ENCODE peak calls at places on chromosomes 7 and 10, in eight cellular contexts. One of them, this sample, is unnamed.
A peak's percentile ranks its signal among the peaks of the same experiment; 100 is the strongest.

GRCh38 chr10:123562811-123563580 is 103.2 kb upstream of the GPR26 start:
- DNase-seq in natural killer cell: no peak
- DNase-seq in chondrocyte: no peak
- DNase-seq in lung: no peak
- DNase-seq in tibial nerve: no peak
- DNase-seq in HFFc6: no peak
- DNase-seq in choroid plexus epithelial cell: no peak
- DNase-seq in fibroblast of the aortic adventitia: no peak
- DNase-seq in this sample: no peak

GRCh38 chr7:36490335-36490940 is 100.8 kb downstream of the ANLN start:
- DNase-seq in fibroblast of the aortic adventitia: peak; percentile 55
- DNase-seq in chondrocyte: no peak
- DNase-seq in choroid plexus epithelial cell: no peak
- DNase-seq in lung: no peak
- DNase-seq in HFFc6: no peak
- DNase-seq in natural killer cell: no peak
- DNase-seq in tibial nerve: no peak
- DNase-seq in this sample: no peak

GRCh38 chr10:67612577-67613537 is 83.1 kb downstream of the CTNNA3 start:
- DNase-seq in fibroblast of the aortic adventitia: no peak
- DNase-seq in chondrocyte: no peak
- DNase-seq in choroid plexus epithelial cell: peak; percentile 58
- DNase-seq in tibial nerve: no peak
- DNase-seq in HFFc6: peak; percentile 74
- DNase-seq in natural killer cell: no peak
- DNase-seq in lung: no peak
- DNase-seq in this sample: peak; percentile 25

GRCh38 chr10:63217120-63217605 is 84.0 kb downstream of the NRBF2 start:
- DNase-seq in natural killer cell: no peak
- DNase-seq in HFFc6: peak; percentile 33
- DNase-seq in choroid plexus epithelial cell: peak; percentile 75
- DNase-seq in fibroblast of the aortic adventitia: peak; percentile 73
- DNase-seq in chondrocyte: no peak
- DNase-seq in lung: no peak
- DNase-seq in tibial nerve: no peak
- DNase-seq in this sample: peak; percentile 25

GRCh38 chr7:30028749-30029635 is 780 bp downstream of the PLEKHA8 start:
- DNase-seq in tibial nerve: no peak
- DNase-seq in lung: peak; percentile 52
- DNase-seq in chondrocyte: no peak
- DNase-seq in choroid plexus epithelial cell: peak; percentile 36
- DNase-seq in natural killer cell: no peak
- DNase-seq in HFFc6: peak; percentile 22
- DNase-seq in fibroblast of the aortic adventitia: peak; percentile 49
- DNase-seq in this sample: no peak

GRCh38 chr7:17774248-17774647 is 166.0 kb downstream of the SNX13 start:
- DNase-seq in fibroblast of the aortic adventitia: peak; percentile 79
- DNase-seq in lung: no peak
- DNase-seq in chondrocyte: no peak
- DNase-seq in choroid plexus epithelial cell: peak; percentile 80
- DNase-seq in HFFc6: peak; percentile 83
- DNase-seq in tibial nerve: no peak
- DNase-seq in natural killer cell: no peak
- DNase-seq in this sample: peak; percentile 89

GRCh38 chr7:115015619-115016018 is 93.7 kb downstream of the MDFIC start:
- DNase-seq in tibial nerve: no peak
- DNase-seq in HFFc6: peak; percentile 94
- DNase-seq in choroid plexus epithelial cell: peak; percentile 79
- DNase-seq in chondrocyte: no peak
- DNase-seq in natural killer cell: no peak
- DNase-seq in lung: no peak
- DNase-seq in fibroblast of the aortic adventitia: no peak
- DNase-seq in this sample: no peak

GRCh38 chr10:83045731-83046130 is 1093.6 kb upstream of the GHITM start:
- DNase-seq in tibial nerve: no peak
- DNase-seq in lung: no peak
- DNase-seq in fibroblast of the aortic adventitia: no peak
- DNase-seq in HFFc6: no peak
- DNase-seq in natural killer cell: no peak
- DNase-seq in chondrocyte: no peak
- DNase-seq in choroid plexus epithelial cell: no peak
- DNase-seq in this sample: no peak

GRCh38 chr10:125396651-125397050 is 236.3 kb upstream of the CTBP2 start:
- DNase-seq in natural killer cell: no peak
- DNase-seq in chondrocyte: no peak
- DNase-seq in choroid plexus epithelial cell: peak; percentile 14
- DNase-seq in tibial nerve: no peak
- DNase-seq in fibroblast of the aortic adventitia: peak; percentile 71
- DNase-seq in lung: no peak
- DNase-seq in HFFc6: peak; percentile 28
- DNase-seq in this sample: peak; percentile 17

GRCh38 chr10:86153751-86154150 is 212.8 kb downstream of the GRID1 start:
- DNase-seq in lung: no peak
- DNase-seq in choroid plexus epithelial cell: no peak
- DNase-seq in fibroblast of the aortic adventitia: no peak
- DNase-seq in HFFc6: no peak
- DNase-seq in chondrocyte: no peak
- DNase-seq in tibial nerve: no peak
- DNase-seq in natural killer cell: no peak
- DNase-seq in this sample: no peak

GRCh38 chr7:55556031-55556430 is 16.3 kb downstream of the VOPP1 start:
- DNase-seq in natural killer cell: no peak
- DNase-seq in fibroblast of the aortic adventitia: no peak
- DNase-seq in lung: no peak
- DNase-seq in tibial nerve: no peak
- DNase-seq in choroid plexus epithelial cell: no peak
- DNase-seq in HFFc6: no peak
- DNase-seq in chondrocyte: no peak
- DNase-seq in this sample: no peak

GRCh38 chr10:36573246-36573645 is 552.2 kb upstream of the ANKRD30A start:
- DNase-seq in fibroblast of the aortic adventitia: no peak
- DNase-seq in natural killer cell: no peak
- DNase-seq in lung: no peak
- DNase-seq in choroid plexus epithelial cell: no peak
- DNase-seq in tibial nerve: no peak
- DNase-seq in chondrocyte: no peak
- DNase-seq in HFFc6: no peak
- DNase-seq in this sample: no peak

GRCh38 chr7:55181774-55182173 is 163.0 kb downstream of the EGFR start:
- DNase-seq in fibroblast of the aortic adventitia: no peak
- DNase-seq in tibial nerve: no peak
- DNase-seq in chondrocyte: no peak
- DNase-seq in choroid plexus epithelial cell: no peak
- DNase-seq in HFFc6: no peak
- DNase-seq in natural killer cell: no peak
- DNase-seq in lung: no peak
- DNase-seq in this sample: no peak

GRCh38 chr7:128831994-128832879 is 2.0 kb downstream of the FLNC start:
- DNase-seq in chondrocyte: peak; percentile 88
- DNase-seq in choroid plexus epithelial cell: peak; percentile 63
- DNase-seq in lung: no peak
- DNase-seq in tibial nerve: no peak
- DNase-seq in HFFc6: no peak
- DNase-seq in fibroblast of the aortic adventitia: peak; percentile 43
- DNase-seq in natural killer cell: no peak
- DNase-seq in this sample: no peak

GRCh38 chr10:91194497-91195179 is 25.8 kb upstream of the PCGF5 start:
- DNase-seq in chondrocyte: no peak
- DNase-seq in natural killer cell: no peak
- DNase-seq in HFFc6: peak; percentile 49
- DNase-seq in tibial nerve: no peak
- DNase-seq in choroid plexus epithelial cell: peak; percentile 67
- DNase-seq in lung: no peak
- DNase-seq in fibroblast of the aortic adventitia: peak; percentile 34
- DNase-seq in this sample: no peak

GRCh38 chr7:124762611-124763143 is 2.9 kb downstream of the GPR37 start:
- DNase-seq in HFFc6: no peak
- DNase-seq in chondrocyte: no peak
- DNase-seq in lung: no peak
- DNase-seq in natural killer cell: no peak
- DNase-seq in choroid plexus epithelial cell: no peak
- DNase-seq in fibroblast of the aortic adventitia: no peak
- DNase-seq in tibial nerve: no peak
- DNase-seq in this sample: no peak

GRCh38 chr7:112649560-112649959 is 140.6 kb downstream of the TMEM168 start:
- DNase-seq in HFFc6: no peak
- DNase-seq in tibial nerve: no peak
- DNase-seq in fibroblast of the aortic adventitia: no peak
- DNase-seq in natural killer cell: no peak
- DNase-seq in lung: no peak
- DNase-seq in choroid plexus epithelial cell: no peak
- DNase-seq in chondrocyte: no peak
- DNase-seq in this sample: no peak

GRCh38 chr7:2876031-2876862 is 32.1 kb upstream of the GNA12 start:
- DNase-seq in choroid plexus epithelial cell: peak; percentile 79
- DNase-seq in natural killer cell: no peak
- DNase-seq in tibial nerve: no peak
- DNase-seq in fibroblast of the aortic adventitia: no peak
- DNase-seq in HFFc6: no peak
- DNase-seq in chondrocyte: no peak
- DNase-seq in lung: no peak
- DNase-seq in this sample: no peak

GRCh38 chr7:115635367-115635766 is 395.2 kb downstream of the TFEC start:
- DNase-seq in HFFc6: no peak
- DNase-seq in fibroblast of the aortic adventitia: peak; percentile 32
- DNase-seq in lung: no peak
- DNase-seq in chondrocyte: no peak
- DNase-seq in choroid plexus epithelial cell: no peak
- DNase-seq in tibial nerve: no peak
- DNase-seq in natural killer cell: no peak
- DNase-seq in this sample: no peak

GRCh38 chr10:50937230-50937907 is 51.9 kb upstream of the A1CF start:
- DNase-seq in lung: no peak
- DNase-seq in choroid plexus epithelial cell: peak; percentile 77
- DNase-seq in chondrocyte: no peak
- DNase-seq in tibial nerve: no peak
- DNase-seq in fibroblast of the aortic adventitia: peak; percentile 73
- DNase-seq in natural killer cell: no peak
- DNase-seq in HFFc6: peak; percentile 50
- DNase-seq in this sample: no peak

GRCh38 chr10:60299961-60300883 is 89.5 kb downstream of the ANK3 start:
- DNase-seq in choroid plexus epithelial cell: peak; percentile 66
- DNase-seq in tibial nerve: no peak
- DNase-seq in chondrocyte: no peak
- DNase-seq in natural killer cell: no peak
- DNase-seq in HFFc6: no peak
- DNase-seq in lung: no peak
- DNase-seq in fibroblast of the aortic adventitia: peak; percentile 97
- DNase-seq in this sample: peak; percentile 17

GRCh38 chr7:12062062-12062461 is 149.0 kb upstream of the TMEM106B start:
- DNase-seq in tibial nerve: no peak
- DNase-seq in HFFc6: no peak
- DNase-seq in fibroblast of the aortic adventitia: no peak
- DNase-seq in lung: no peak
- DNase-seq in choroid plexus epithelial cell: peak; percentile 14
- DNase-seq in chondrocyte: no peak
- DNase-seq in natural killer cell: no peak
- DNase-seq in this sample: no peak
- TF ChIP-seq CTCF in tibial nerve: no peak
- TF ChIP-seq CTCF in HFFc6: peak; percentile 10
- TF ChIP-seq CTCF in fibroblast of the aortic adventitia: peak; percentile 46
- TF ChIP-seq CTCF in lung: no peak
- TF ChIP-seq CTCF in choroid plexus epithelial cell: peak; percentile 49
- TF ChIP-seq CTCF in chondrocyte: peak; percentile 41
- TF ChIP-seq CTCF in natural killer cell: no peak
- TF ChIP-seq CTCF in this sample: peak; percentile 28

GRCh38 chr7:42831051-42831952 is 80.6 kb downstream of the C7orf25 start:
- DNase-seq in lung: no peak
- DNase-seq in natural killer cell: no peak
- DNase-seq in fibroblast of the aortic adventitia: peak; percentile 67
- DNase-seq in tibial nerve: peak; percentile 30
- DNase-seq in choroid plexus epithelial cell: peak; percentile 70
- DNase-seq in HFFc6: no peak
- DNase-seq in chondrocyte: no peak
- DNase-seq in this sample: peak; percentile 5
- TF ChIP-seq CTCF in lung: no peak
- TF ChIP-seq CTCF in natural killer cell: no peak
- TF ChIP-seq CTCF in fibroblast of the aortic adventitia: peak; percentile 82
- TF ChIP-seq CTCF in tibial nerve: peak; percentile 70
- TF ChIP-seq CTCF in choroid plexus epithelial cell: peak; percentile 94
- TF ChIP-seq CTCF in HFFc6: peak; percentile 75
- TF ChIP-seq CTCF in chondrocyte: peak; percentile 90
- TF ChIP-seq CTCF in this sample: peak; percentile 76

DNA sequence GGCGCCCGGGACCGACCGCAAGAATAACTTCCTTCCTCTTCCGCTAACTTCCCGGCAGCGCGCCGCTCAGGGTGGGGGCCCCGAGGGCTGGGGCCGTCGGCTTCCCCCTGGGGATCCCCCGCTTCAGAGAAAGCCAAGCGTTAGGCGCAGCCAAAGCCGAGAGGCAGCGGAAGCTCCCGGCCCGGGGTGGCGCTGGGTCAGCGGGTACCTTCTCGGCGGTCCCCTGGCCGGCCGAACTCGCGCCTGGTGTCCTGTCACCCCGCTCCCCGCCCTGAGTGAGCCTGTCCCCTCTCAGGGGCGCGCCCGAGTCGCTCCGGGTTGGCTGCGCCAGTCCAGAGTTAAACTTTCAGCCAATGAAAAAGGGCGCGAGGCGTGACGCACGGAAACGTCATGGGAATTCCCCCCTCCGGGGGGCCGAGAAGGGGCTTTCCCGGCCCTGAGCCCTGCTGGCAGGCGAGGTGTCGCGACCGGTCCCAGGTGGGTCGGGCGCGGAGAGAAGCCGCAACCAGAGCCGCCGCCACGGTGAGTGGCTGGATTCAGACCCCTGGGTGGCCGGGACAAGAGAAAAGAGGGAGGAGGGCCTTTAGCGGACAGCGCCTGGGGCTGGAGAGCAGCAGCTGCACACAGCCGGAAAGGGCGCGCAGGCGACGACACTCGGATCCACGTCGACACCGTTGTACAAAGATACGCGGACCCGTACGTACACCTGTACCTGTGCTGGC is 1.3 kb upstream of the NFKB2 start:
- DNase-seq in fibroblast of the aortic adventitia: peak; percentile 94
- DNase-seq in chondrocyte: no peak
- DNase-seq in choroid plexus epithelial cell: peak; percentile 94
- DNase-seq in natural killer cell: peak; percentile 100
- DNase-seq in HFFc6: peak; percentile 83
- DNase-seq in lung: peak; percentile 96
- DNase-seq in tibial nerve: peak; percentile 82
- DNase-seq in this sample: peak; percentile 40
- TF ChIP-seq CTCF in fibroblast of the aortic adventitia: no peak
- TF ChIP-seq CTCF in chondrocyte: peak; percentile 98
- TF ChIP-seq CTCF in choroid plexus epithelial cell: no peak
- TF ChIP-seq CTCF in natural killer cell: peak; percentile 31
- TF ChIP-seq CTCF in HFFc6: peak; percentile 97
- TF ChIP-seq CTCF in lung: peak; percentile 84
- TF ChIP-seq CTCF in tibial nerve: no peak
- TF ChIP-seq CTCF in this sample: peak; percentile 90

DNA sequence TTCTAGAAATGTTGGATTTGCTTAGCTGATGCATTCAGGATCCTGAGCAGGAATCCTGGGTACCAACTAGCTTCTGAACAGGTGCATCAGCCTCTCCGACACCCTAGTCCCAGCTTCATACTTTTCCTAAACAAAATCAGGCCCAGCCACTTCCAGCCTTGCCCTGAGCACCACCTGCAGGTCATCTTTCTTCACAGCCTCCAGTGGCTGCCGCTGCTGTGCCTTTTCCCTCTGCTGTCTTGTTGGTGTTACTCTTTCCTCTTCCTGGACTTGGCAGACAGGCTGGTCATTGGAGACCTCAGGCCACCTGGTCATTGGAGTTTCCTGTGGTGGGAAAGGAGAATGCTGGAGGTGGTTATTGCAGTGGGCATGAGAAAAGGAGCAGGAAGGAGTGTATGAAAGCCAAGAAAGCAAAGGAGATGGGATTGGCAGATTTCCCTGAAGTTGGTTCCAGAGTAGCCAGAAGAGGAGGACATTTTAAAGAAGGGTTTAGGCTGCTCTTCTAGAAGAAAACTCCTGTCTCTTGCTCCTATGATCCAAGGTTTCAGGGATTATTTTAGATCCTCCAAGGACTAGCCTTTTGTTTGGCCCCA is 48.2 kb upstream of the NFKB2 start:
- DNase-seq in HFFc6: peak; percentile 42
- DNase-seq in fibroblast of the aortic adventitia: peak; percentile 57
- DNase-seq in lung: peak; percentile 43
- DNase-seq in chondrocyte: no peak
- DNase-seq in natural killer cell: no peak
- DNase-seq in choroid plexus epithelial cell: peak; percentile 66
- DNase-seq in tibial nerve: no peak
- DNase-seq in this sample: no peak
- TF ChIP-seq CTCF in HFFc6: peak; percentile 75
- TF ChIP-seq CTCF in fibroblast of the aortic adventitia: peak; percentile 63
- TF ChIP-seq CTCF in lung: peak; percentile 24
- TF ChIP-seq CTCF in chondrocyte: peak; percentile 79
- TF ChIP-seq CTCF in natural killer cell: no peak
- TF ChIP-seq CTCF in choroid plexus epithelial cell: peak; percentile 82
- TF ChIP-seq CTCF in tibial nerve: peak; percentile 17
- TF ChIP-seq CTCF in this sample: peak; percentile 57

This sample was measured in AG09309.